ENCODE peak calls at places on chromosomes 16 and 17, in eight cellular contexts. T, D, K, X, E, Q, C and R are unnamed samples.
A peak's percentile ranks its signal among the peaks of the same experiment; 100 is the strongest.

GRCh38 chr17:28993013-28993600 is 12.7 kb downstream of the SEZ6 start:
- DNase-seq in Q (no peak), E (no peak), C (no peak), T (no peak), K (no peak), X (no peak), D (no peak), R (no peak)

GRCh38 chr16:3959148-3959547 is 78.6 kb upstream of the CREBBP start:
- DNase-seq in K (no peak), T (no peak), C (no peak), D (no peak), Q (no peak), E (no peak), X (peak; percentile 40), R (no peak)

GRCh38 chr16:67419502-67419901 is 3.2 kb upstream of the ZDHHC1 start:
- DNase-seq in X (no peak), E (no peak), D (no peak), C (no peak), T (no peak), Q (no peak), K (no peak), R (no peak)

GRCh38 chr17:49787932-49788442 is 494 bp upstream of the KAT7 start:
- DNase-seq in Q (peak; percentile 31), D (peak; percentile 24), X (no peak), T (no peak), E (no peak), C (no peak), K (no peak), R (no peak)

GRCh38 chr17:60554377-60554788 is 28.3 kb upstream of the APPBP2 start:
- DNase-seq in Q (no peak), E (peak; percentile 87), D (no peak), C (no peak), X (no peak), T (peak; percentile 86), K (peak; percentile 70), R (peak; percentile 81)

GRCh38 chr16:84247844-84248243 is 8.0 kb upstream of the KCNG4 start:
- DNase-seq in Q (no peak), K (no peak), X (no peak), C (no peak), T (peak; percentile 64), D (no peak), E (no peak), R (peak; percentile 20)

GRCh38 chr16:78648517-78648916 is 549.1 kb downstream of the WWOX start:
- DNase-seq in C (no peak), T (no peak), K (no peak), D (no peak), E (no peak), X (no peak), Q (no peak), R (no peak)

GRCh38 chr16:10876799-10877341 is at the start of gene CIITA:
- DNase-seq in T (peak; percentile 90), X (peak; percentile 90), C (peak; percentile 84), K (peak; percentile 37), E (peak; percentile 55), Q (peak; percentile 56), D (peak; percentile 62), R (no peak)

GRCh38 chr17:43216762-43217613 is 5.3 kb downstream of the TMEM106A start:
- DNase-seq in X (no peak), K (no peak), E (no peak), C (no peak), Q (no peak), T (no peak), D (no peak), R (no peak)

GRCh38 chr17:68305132-68305531 is 13.8 kb downstream of the ARSG start:
- DNase-seq in Q (no peak), E (no peak), K (no peak), D (no peak), C (no peak), T (no peak), X (no peak), R (no peak)

GRCh38 chr17:72296456-72296855 is 175.6 kb downstream of the SOX9 start:
- DNase-seq in T (no peak), E (no peak), K (no peak), X (no peak), D (no peak), Q (no peak), C (no peak), R (no peak)

GRCh38 chr17:9120471-9120870 is 99.2 kb downstream of the NTN1 start:
- DNase-seq in C (no peak), Q (no peak), D (no peak), T (no peak), K (no peak), E (no peak), X (no peak), R (no peak)

GRCh38 chr17:56099649-56100048 is 53.6 kb upstream of the ANKFN1 start:
- DNase-seq in Q (no peak), E (no peak), K (no peak), X (no peak), D (no peak), T (peak; percentile 74), C (no peak), R (no peak)

GRCh38 chr17:53655591-53655990 is 167.1 kb upstream of the KIF2B start:
- DNase-seq in C (no peak), K (no peak), D (no peak), T (no peak), E (no peak), X (no peak), Q (no peak), R (peak; percentile 38)

GRCh38 chr17:82152556-82153294 is 54.7 kb upstream of the FASN start:
- DNase-seq in X (peak; percentile 54), C (no peak), E (no peak), T (no peak), Q (no peak), D (no peak), K (no peak), R (no peak)

GRCh38 chr17:9241371-9241712 is 220.0 kb downstream of the NTN1 start:
- DNase-seq in X (peak; percentile 79), T (no peak), Q (no peak), E (no peak), C (peak; percentile 75), D (no peak), K (no peak), R (no peak)

GRCh38 chr17:3167574-3167973 is 29.7 kb upstream of the OR1A2 start:
- DNase-seq in E (no peak), T (no peak), D (no peak), C (no peak), Q (no peak), X (no peak), K (no peak), R (no peak)

GRCh38 chr16:88468289-88469129 is 15.4 kb downstream of the ZFPM1 start:
- DNase-seq in E (no peak), Q (no peak), T (no peak), X (no peak), D (no peak), K (no peak), C (no peak), R (no peak)

GRCh38 chr17:37413875-37414519 is 7.3 kb downstream of the TADA2A start:
- DNase-seq in Q (no peak), D (no peak), X (no peak), K (no peak), C (no peak), T (peak; percentile 6), E (no peak), R (no peak)
- TF ChIP-seq CTCF in Q (no peak), D (no peak), X (no peak), K (peak; percentile 42), C (no peak), T (peak; percentile 69), E (peak; percentile 35), R (peak; percentile 39)

GRCh38 chr17:16352303-16352837 is 899 bp downstream of the CENPV start:
- DNase-seq in T (peak; percentile 11), C (no peak), D (peak; percentile 21), K (no peak), Q (no peak), E (no peak), X (no peak), R (no peak)

GRCh38 chr17:16349461-16349860 is 3.8 kb downstream of the CENPV start:
- DNase-seq in D (no peak), T (no peak), K (no peak), Q (no peak), X (no peak), E (no peak), C (no peak), R (no peak)

GRCh38 chr17:16352838-16353701 is at the start of gene CENPV:
- DNase-seq in C (no peak), D (peak; percentile 73), T (no peak), X (peak; percentile 78), K (no peak), Q (peak; percentile 66), E (no peak), R (no peak)

GRCh38 chr17:16353702-16354174 is 469 bp upstream of the CENPV start:
- DNase-seq in T (no peak), X (no peak), E (no peak), C (no peak), Q (no peak), K (no peak), D (no peak), R (no peak)

GRCh38 chr17:16351831-16352230 is 1.4 kb downstream of the CENPV start:
- DNase-seq in E (no peak), X (no peak), C (no peak), K (no peak), D (no peak), Q (no peak), T (peak; percentile 15), R (no peak)
- TF ChIP-seq CTCF in E (no peak), X (no peak), C (no peak), K (no peak), D (no peak), Q (no peak), T (peak; percentile 9), R (no peak)

GRCh38 chr16:57579361-57579665 is 36.9 kb downstream of the ADGRG5 start:
- DNase-seq in Q (no peak), C (peak; percentile 13), K (no peak), T (no peak), X (no peak), D (no peak), E (no peak), R (no peak)
- TF ChIP-seq CTCF in Q (no peak), C (no peak), K (no peak), T (no peak), X (no peak), D (no peak), E (no peak), R (no peak)

DNA sequence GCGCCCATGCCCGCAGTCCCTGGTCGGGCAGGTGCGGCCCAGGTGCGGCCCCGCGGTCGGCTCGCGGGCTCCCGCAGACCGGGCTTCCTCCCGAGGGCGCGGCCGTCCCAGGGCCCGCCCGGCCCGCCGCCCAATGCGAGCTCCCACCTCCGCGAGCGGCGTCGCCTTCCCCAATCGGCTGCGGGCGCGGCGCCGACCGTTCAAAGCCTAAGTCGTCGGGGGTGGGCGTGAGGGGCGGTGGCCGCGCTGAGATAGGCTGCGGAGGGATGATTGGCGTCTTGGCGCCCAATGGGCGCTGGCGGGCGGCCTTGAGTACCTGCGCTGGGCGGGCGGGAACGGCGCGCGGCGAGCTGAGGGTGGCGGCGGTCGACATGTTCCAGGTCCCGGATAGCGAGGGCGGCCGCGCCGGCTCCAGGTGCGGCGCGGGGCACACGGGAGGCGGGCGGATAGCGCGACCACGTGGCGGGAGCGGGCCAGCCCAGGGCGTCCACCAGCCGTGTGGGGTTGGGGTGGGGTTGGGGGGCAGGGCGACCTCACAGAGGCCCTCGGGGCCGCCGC is at the start of gene JPT2:
- DNase-seq in E (peak; percentile 71), C (peak; percentile 94), K (peak; percentile 88), D (peak; percentile 92), T (peak; percentile 91), Q (peak; percentile 89), X (peak; percentile 99), R (no peak)
- TF ChIP-seq CTCF in E (no peak), C (no peak), K (no peak), D (no peak), T (no peak), Q (no peak), X (peak; percentile 0), R (no peak)

GRCh38 chr17:22694362-22695227 is 1002.3 kb downstream of the KCNJ18 start:
- DNase-seq in D (no peak), Q (no peak), C (no peak), K (no peak), X (no peak), E (no peak), T (no peak), R (no peak)
- TF ChIP-seq CTCF in D (no peak), Q (no peak), C (no peak), K (peak; percentile 7), X (no peak), E (peak; percentile 16), T (peak; percentile 65), R (no peak)